ENCODE peak calls at places on chromosomes 5 and 9, in eight cellular contexts. S is HS-5; K is HTR-8/SVneo; G is EH; D is HS-27A; W is activated CD8-positive, alpha-beta memory T cell treated with anti-CD3 and anti-CD28 coated beads, Interleukin-2, amount 10 ng/mL, durations not matched to agents 7 days and 5 days; L is left ventricle myocardium superior; O is activated T-cell treated with anti-CD3 and anti-CD28 coated beads, Interleukin-2, amount 50 U/mL, for 72 hours. M is an unnamed sample.

GRCh38 chr5:147522435-147522834 is 12.6 kb upstream of the DPYSL3 start:
- DNase-seq in S (peak), K (no peak), G (peak), D (no peak), W (no peak), L (no peak), O (no peak), M (no peak)

GRCh38 chr5:173094012-173094661 is 38.0 kb downstream of the CREBRF start:
- DNase-seq in S (peak), K (no peak), G (peak), D (peak), W (no peak), L (no peak), O (no peak), M (no peak)

GRCh38 chr9:124941689-124942561 is 1.0 kb upstream of the GOLGA1 start:
- DNase-seq in S (no peak), K (peak), G (peak), D (no peak), W (peak), L (peak), O (peak), M (no peak)

GRCh38 chr5:17679597-17680187 is 45.4 kb downstream of the TAF11L14 start:
- DNase-seq in S (peak), K (no peak), G (no peak), D (no peak), W (no peak), L (no peak), O (no peak), M (no peak)

GRCh38 chr5:74641778-74642542 is 1.4 kb upstream of the ENC1 start:
- DNase-seq in S (no peak), K (peak), G (peak), D (no peak), W (peak), L (peak), O (peak), M (no peak)

GRCh38 chr5:142439208-142439607 is 114.4 kb upstream of the SPRY4 start:
- DNase-seq in S (no peak), K (no peak), G (no peak), D (no peak), W (no peak), L (no peak), O (no peak), M (no peak)

GRCh38 chr5:36177715-36178556 is 26.0 kb downstream of the SKP2 start:
- DNase-seq in S (peak), K (peak), G (peak), D (no peak), W (no peak), L (no peak), O (no peak), M (no peak)

GRCh38 chr9:135519179-135519971 is 1.9 kb upstream of the LCN1 start:
- DNase-seq in S (no peak), K (no peak), G (no peak), D (no peak), W (no peak), L (no peak), O (no peak), M (no peak)

GRCh38 chr9:93813687-93814560 is 141.2 kb downstream of the BARX1 start:
- DNase-seq in S (no peak), K (no peak), G (no peak), D (no peak), W (peak), L (no peak), O (no peak), M (no peak)

GRCh38 chr5:73945505-73945904 is 319.5 kb downstream of the ARHGEF28 start:
- DNase-seq in S (no peak), K (no peak), G (no peak), D (no peak), W (no peak), L (no peak), O (peak), M (no peak)

GRCh38 chr5:113663879-113664278 is 150.4 kb downstream of the YTHDC2 start:
- DNase-seq in S (no peak), K (no peak), G (peak), D (no peak), W (peak), L (peak), O (peak), M (no peak)

GRCh38 chr9:81083062-81083461 is 606.3 kb downstream of the TLE1 start:
- DNase-seq in S (no peak), K (no peak), G (no peak), D (no peak), W (no peak), L (no peak), O (no peak), M (no peak)

GRCh38 chr9:94922691-94923107 is 196.2 kb downstream of the AOPEP start:
- DNase-seq in S (no peak), K (no peak), G (peak), D (no peak), W (no peak), L (no peak), O (no peak), M (no peak)

GRCh38 chr9:112271466-112272098 is 61.8 kb downstream of the PTBP3 start:
- DNase-seq in S (peak), K (no peak), G (peak), D (no peak), W (no peak), L (no peak), O (no peak), M (no peak)

GRCh38 chr9:17744786-17745185 is 165.9 kb downstream of the SH3GL2 start:
- DNase-seq in S (no peak), K (no peak), G (peak), D (no peak), W (no peak), L (no peak), O (no peak), M (no peak)

GRCh38 chr5:131795879-131796792 is 681 bp downstream of the FNIP1 start:
- DNase-seq in S (no peak), K (no peak), G (peak), D (no peak), W (peak), L (peak), O (peak), M (peak)

GRCh38 chr5:117318528-117318927 is 743.9 kb upstream of the SEMA6A start:
- DNase-seq in S (no peak), K (no peak), G (no peak), D (no peak), W (no peak), L (no peak), O (no peak), M (no peak)

GRCh38 chr9:94824913-94825619 is 98.6 kb downstream of the AOPEP start:
- DNase-seq in S (no peak), K (no peak), G (no peak), D (no peak), W (no peak), L (no peak), O (no peak), M (no peak)

GRCh38 chr9:14671327-14671840 is 21.8 kb downstream of the ZDHHC21 start:
- DNase-seq in S (no peak), K (no peak), G (no peak), D (no peak), W (no peak), L (no peak), O (no peak), M (no peak)

GRCh38 chr5:135447298-135447929 is at the start of gene DCANP1:
- DNase-seq in S (no peak), K (no peak), G (no peak), D (no peak), W (no peak), L (no peak), O (no peak), M (no peak)

GRCh38 chr9:6632516-6633328 is 12.8 kb downstream of the GLDC start:
- DNase-seq in S (no peak), K (no peak), G (no peak), D (no peak), W (no peak), L (no peak), O (no peak), M (no peak)

GRCh38 chr5:157575096-157575872 is at the start of gene ADAM19:
- DNase-seq in S (no peak), K (peak), G (peak), D (peak), W (peak), L (peak), O (peak), M (peak)

GRCh38 chr5:56202483-56202882 is 30.6 kb downstream of the ANKRD55 start:
- DNase-seq in S (no peak), K (no peak), G (no peak), D (no peak), W (no peak), L (no peak), O (no peak), M (no peak)

GRCh38 chr9:71223953-71224538 is 102.6 kb upstream of the TRPM3 start:
- DNase-seq in S (no peak), K (no peak), G (peak), D (no peak), W (no peak), L (no peak), O (no peak), M (no peak)

GRCh38 chr5:94308442-94308841 is 310.0 kb downstream of the KIAA0825 start:
- DNase-seq in S (no peak), K (no peak), G (no peak), D (no peak), W (no peak), L (no peak), O (no peak), M (no peak)

GRCh38 chr5:51377151-51378060 is 5.8 kb upstream of the ISL1 start:
- DNase-seq in S (no peak), K (no peak), G (no peak), D (no peak), W (no peak), L (no peak), O (no peak), M (no peak)

M was measured in osteocyte.